ENCODE peak calls at places on chromosomes 12 and 14, in eight cellular contexts. M is AG04450, A is retina, W is GDM1, V is KBM-7, U is NCI-H2171, P is KG1, O is HS-5. I is an unnamed sample.

GRCh38 chr12:8493084-8493483 is 20.2 kb upstream of the CLEC4D start:
- DNase-seq in M (no peak), A (no peak), W (peak; percentile 48), V (peak; percentile 86), U (no peak), P (peak; percentile 86), O (peak; percentile 2), I (no peak)

GRCh38 chr12:111442301-111443045 is 36.8 kb downstream of the SH2B3 start:
- DNase-seq in M (no peak), A (no peak), W (no peak), V (no peak), U (no peak), P (no peak), O (no peak), I (no peak)

GRCh38 chr14:103862393-103862782 is 15.0 kb upstream of the PPP1R13B start:
- DNase-seq in M (no peak), A (no peak), W (no peak), V (no peak), U (no peak), P (no peak), O (no peak), I (no peak)

GRCh38 chr12:6987956-6988573 is 17.4 kb downstream of the EMG1 start:
- DNase-seq in M (no peak), A (no peak), W (no peak), V (no peak), U (no peak), P (no peak), O (no peak), I (no peak)

GRCh38 chr14:30808576-30808975 is 65.8 kb upstream of the COCH start:
- DNase-seq in M (no peak), A (no peak), W (no peak), V (no peak), U (no peak), P (no peak), O (no peak), I (no peak)

GRCh38 chr14:32109676-32110075 is 32.6 kb downstream of the ARHGAP5 start:
- DNase-seq in M (peak; percentile 54), A (no peak), W (no peak), V (no peak), U (no peak), P (no peak), O (peak; percentile 83), I (no peak)

GRCh38 chr12:47377414-47378221 is 297.9 kb upstream of the AMIGO2 start:
- DNase-seq in M (peak; percentile 97), A (no peak), W (no peak), V (no peak), U (no peak), P (no peak), O (peak; percentile 87), I (no peak)

GRCh38 chr14:46580941-46581671 is 70.5 kb downstream of the RPL10L start:
- DNase-seq in M (no peak), A (peak; percentile 14), W (peak; percentile 18), V (peak; percentile 37), U (no peak), P (peak; percentile 3), O (peak; percentile 19), I (no peak)

I was measured in NCI-H1694.